ENCODE peak calls at places on chromosomes 12 and 14, in four cellular contexts. J is GM12878, W is fibroblast of lung, N is neural progenitor cell. Q is an unnamed sample.
A peak's percentile ranks its signal among the peaks of the same experiment; 100 is the strongest.

GRCh38 chr14:57391609-57392195 is 1.3 kb downstream of the NAA30 start:
- DNase-seq in N (peak; percentile 13), J (no peak), W (no peak), Q (no peak)

GRCh38 chr12:101877816-101878811 is 734 bp downstream of the DRAM1 start:
- DNase-seq in J (no peak), W (peak; percentile 36), N (no peak), Q (no peak)

GRCh38 chr12:18882690-18883089 is 144.8 kb downstream of the CAPZA3 start:
- DNase-seq in J (no peak), W (no peak), N (no peak), Q (no peak)

GRCh38 chr14:68661226-68662225 is 131.3 kb downstream of the ZFP36L1 start:
- DNase-seq in J (no peak), W (no peak), N (no peak), Q (no peak)

GRCh38 chr12:19740472-19741131 is 301.3 kb downstream of the AEBP2 start:
- DNase-seq in J (no peak), W (no peak), N (no peak), Q (no peak)

GRCh38 chr12:100515956-100516355 is 42.3 kb downstream of the NR1H4 start:
- DNase-seq in N (no peak), J (no peak), W (peak; percentile 23), Q (no peak)

GRCh38 chr14:74882103-74882920 is 596 bp downstream of the DLST start:
- DNase-seq in J (no peak), W (peak; percentile 51), N (peak; percentile 65), Q (peak; percentile 58)

GRCh38 chr14:77542349-77543239 is 44.0 kb upstream of the ISM2 start:
- DNase-seq in W (peak; percentile 44), J (no peak), N (peak; percentile 6), Q (no peak)

GRCh38 chr12:12384601-12385321 is 27.9 kb downstream of the BORCS5 start:
- DNase-seq in N (peak; percentile 32), J (no peak), W (peak; percentile 32), Q (peak; percentile 55)

GRCh38 chr12:123253606-123254459 is 17.8 kb downstream of the CDK2AP1 start:
- DNase-seq in N (no peak), W (no peak), J (no peak), Q (no peak)

GRCh38 chr14:79417961-79418360 is 793.3 kb downstream of the DIO2 start:
- DNase-seq in J (no peak), N (no peak), W (peak; percentile 45), Q (no peak)

GRCh38 chr12:58419905-58420304 is 478.5 kb downstream of the ATP23 start:
- DNase-seq in N (no peak), J (no peak), W (peak; percentile 54), Q (no peak)

GRCh38 chr12:113464852-113465719 is 6.6 kb downstream of the LHX5 start:
- DNase-seq in N (peak; percentile 96), W (no peak), J (no peak), Q (no peak)

GRCh38 chr12:113461666-113462065 is 10.0 kb downstream of the LHX5 start:
- DNase-seq in J (no peak), W (no peak), N (peak; percentile 61), Q (peak; percentile 18)

GRCh38 chr12:113463746-113464743 is 7.6 kb downstream of the LHX5 start:
- DNase-seq in W (no peak), J (no peak), N (peak; percentile 57), Q (no peak)

GRCh38 chr12:113462117-113462774 is 9.4 kb downstream of the LHX5 start:
- DNase-seq in W (peak; percentile 52), J (no peak), N (peak; percentile 90), Q (peak; percentile 49)

DNA sequence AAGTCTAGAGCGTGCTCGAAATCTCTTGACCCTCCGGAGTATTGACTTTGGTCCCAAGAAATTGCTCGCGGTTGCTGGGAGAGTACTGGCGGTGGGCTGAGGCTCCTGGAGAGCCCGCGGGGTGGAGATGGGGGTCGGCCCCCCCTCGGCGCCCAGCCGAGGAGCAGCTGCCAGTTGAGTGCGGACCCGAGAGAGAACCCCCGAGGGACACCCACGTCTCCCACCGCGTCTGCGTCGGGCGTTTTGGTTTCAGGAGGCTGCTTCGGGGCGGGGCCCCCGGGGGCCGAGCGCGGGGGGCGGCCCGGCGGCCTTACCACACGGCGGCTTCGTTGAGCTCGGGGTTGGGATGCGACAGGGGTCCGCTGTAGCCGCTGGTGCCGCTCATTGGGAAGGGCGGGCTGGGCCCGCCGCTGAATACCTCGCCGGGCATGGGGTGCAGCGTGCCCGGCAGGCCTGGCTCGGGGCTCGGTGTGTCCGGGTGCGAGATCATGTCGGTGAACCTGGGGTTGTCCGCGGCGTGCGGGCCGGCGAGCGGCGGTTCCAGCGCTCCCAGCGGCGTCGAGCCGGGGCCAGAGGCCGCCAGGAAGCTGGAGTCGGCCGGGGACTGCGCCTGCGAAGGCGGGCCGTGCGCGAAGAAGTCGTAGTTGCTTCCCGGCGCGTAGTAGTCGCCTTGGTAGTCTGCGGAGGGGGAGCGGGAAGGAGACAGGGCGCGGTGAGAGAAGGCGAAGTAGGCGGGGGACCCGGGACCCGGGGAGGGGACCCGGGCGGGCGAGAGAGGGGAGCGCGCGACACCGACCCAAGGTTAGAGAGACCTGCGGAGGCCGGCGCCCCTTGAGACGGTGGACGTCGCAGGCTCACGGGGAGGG is 8.6 kb downstream of the LHX5 start:
- DNase-seq in J (no peak), N (peak; percentile 71), W (no peak), Q (no peak)
- TF ChIP-seq EZH2 in J (no peak), N (no peak), W (no peak), Q (no peak)

DNA sequence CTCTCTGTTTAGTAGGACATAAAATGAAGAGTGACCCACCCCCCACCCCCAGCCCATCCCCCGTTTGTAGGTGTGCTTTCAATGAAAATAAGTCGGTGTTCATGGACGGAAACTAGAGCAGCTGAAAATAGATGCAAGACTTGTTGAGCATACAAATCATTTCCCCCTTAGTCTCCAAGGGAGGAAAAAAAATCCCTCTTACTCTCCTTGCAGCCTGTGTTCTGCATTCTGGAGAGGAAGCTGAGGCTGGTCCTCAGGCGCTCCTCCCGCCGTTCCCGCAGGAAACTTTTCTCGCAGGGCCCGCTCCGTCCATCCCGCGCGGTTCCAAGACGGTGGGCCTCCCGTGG is 259.0 kb upstream of the E2F7 start:
- DNase-seq in W (peak; percentile 11), J (no peak), N (no peak), Q (no peak)
- H3K9ac ChIP-seq in W (peak overlapping the region; percentile 50), J (no peak overlapping the region), N (no peak overlapping the region), Q (no peak overlapping the region)

DNA sequence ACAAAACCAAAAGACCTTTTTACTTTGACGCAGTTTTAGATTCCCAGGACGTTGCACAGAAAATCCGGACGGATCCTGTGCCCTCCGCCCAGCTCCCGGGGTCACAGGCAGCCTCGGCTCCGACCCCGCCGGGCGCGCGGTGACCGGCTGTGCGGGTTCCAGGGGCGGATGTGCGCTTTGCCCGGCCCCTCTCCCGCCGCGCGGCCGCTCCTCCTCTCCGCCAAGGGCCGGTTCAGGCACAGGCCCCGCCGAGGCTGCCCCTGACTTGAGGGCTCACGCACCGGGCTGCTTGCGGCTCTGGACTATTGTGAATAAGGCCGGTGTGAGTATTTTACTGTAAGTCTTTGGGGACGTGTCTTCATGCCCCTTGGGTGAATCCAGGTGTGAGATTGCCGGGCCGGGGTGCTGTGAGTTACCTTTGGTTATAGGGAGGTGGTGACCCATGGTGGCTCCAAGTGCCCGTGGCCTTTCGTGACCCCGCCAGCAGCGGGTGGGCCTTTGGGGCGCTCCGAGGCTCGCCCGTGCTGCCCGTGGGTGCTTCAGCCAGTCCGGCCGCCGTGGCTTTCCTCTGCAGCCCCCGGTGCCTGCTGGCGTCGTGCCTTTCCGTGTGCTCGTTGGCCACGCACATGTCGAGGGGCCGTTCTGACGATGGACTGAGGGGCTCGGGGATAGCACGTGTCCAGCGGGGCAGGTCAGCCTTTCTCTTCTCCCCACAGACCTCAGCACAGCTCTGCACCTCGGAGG is 45.9 kb downstream of the NOC4L start:
- DNase-seq in J (no peak), W (no peak), N (peak; percentile 67), Q (no peak)
- TF ChIP-seq EZH2 in J (no peak), W (no peak), N (peak; percentile 80), Q (no peak)

DNA sequence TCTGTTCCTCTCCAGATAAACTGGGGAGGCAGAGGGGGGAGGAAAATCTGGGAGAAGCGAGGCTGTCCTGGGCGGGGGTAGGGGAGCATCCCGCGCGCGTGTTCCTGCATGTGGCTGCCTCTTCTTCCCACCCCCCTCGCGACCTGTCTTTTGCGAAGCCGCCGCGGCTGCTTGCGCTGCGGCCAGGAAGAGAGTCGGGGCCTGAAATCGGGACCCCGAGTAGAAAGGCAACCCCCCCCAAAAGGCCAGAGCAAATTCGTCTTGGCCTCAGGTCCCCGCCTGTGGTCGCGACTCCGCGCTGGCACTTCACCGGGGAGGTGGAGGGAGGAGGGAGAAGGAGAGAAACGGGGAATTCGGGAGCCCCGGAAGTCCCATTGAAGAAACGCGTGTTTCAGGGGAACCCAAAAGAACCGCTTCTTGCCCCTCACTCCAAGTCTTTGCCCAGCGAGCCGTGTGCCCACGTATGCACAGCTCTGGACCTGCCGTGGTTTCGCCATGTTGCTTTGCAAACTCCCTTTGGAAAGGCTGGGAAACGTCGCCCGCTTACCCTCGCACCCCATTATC is 916 bp downstream of the CCND2 start:
- DNase-seq in W (no peak), N (peak; percentile 38), J (no peak), Q (peak; percentile 8)
- H3K9ac ChIP-seq in W (peak overlapping the region; percentile 21), N (peak overlapping the region; percentile 85), J (peak overlapping the region; percentile 96), Q (no peak overlapping the region)

DNA sequence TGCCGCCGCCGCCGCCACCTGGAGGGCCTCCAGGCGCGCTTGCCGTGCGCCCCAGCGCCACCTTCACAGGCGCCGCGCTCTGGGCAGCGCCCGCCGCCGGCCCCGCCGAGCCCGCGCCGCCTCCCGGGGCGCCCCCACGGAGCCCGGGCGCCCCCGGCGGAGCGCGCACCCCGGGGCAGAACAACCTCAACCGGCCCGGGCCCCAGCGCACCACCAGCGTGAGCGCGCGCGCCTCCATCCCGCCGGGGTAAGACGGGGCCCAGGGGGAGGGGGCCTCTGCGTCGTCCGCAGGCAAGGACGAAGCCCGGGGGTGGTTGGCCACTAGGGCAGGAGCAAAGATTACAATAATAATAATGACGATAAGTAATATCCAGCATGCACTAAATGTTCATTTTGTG is 21.3 kb downstream of the DTX1 start:
- DNase-seq in J (no peak), W (no peak), N (peak; percentile 31), Q (no peak)
- TF ChIP-seq EZH2 in J (no peak), W (no peak), N (no peak), Q (no peak)

DNA sequence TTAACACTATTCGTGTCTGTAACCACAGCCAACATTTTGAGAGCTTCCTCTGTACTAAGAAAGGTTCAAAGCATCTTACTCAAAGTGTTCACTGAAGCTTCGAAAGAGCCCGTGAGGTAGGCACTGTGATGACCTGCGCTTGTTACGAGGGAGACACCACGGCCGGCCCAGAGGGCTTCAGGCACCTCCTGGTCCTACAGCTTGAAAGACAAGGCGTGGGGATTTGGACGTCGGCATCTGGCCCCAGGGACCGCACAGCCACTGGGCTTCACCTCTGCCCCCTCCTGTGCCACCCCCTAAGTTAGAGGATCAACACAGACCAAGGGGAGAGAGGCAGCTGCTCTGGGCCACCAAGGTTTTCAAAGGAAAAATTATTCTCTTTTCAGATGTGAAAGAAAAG is 75.6 kb downstream of the RIMBP2 start:
- DNase-seq in N (no peak), W (no peak), J (no peak), Q (no peak)
- H3K9ac ChIP-seq in N (no peak overlapping the region), W (no peak overlapping the region), J (no peak overlapping the region), Q (no peak overlapping the region)

DNA sequence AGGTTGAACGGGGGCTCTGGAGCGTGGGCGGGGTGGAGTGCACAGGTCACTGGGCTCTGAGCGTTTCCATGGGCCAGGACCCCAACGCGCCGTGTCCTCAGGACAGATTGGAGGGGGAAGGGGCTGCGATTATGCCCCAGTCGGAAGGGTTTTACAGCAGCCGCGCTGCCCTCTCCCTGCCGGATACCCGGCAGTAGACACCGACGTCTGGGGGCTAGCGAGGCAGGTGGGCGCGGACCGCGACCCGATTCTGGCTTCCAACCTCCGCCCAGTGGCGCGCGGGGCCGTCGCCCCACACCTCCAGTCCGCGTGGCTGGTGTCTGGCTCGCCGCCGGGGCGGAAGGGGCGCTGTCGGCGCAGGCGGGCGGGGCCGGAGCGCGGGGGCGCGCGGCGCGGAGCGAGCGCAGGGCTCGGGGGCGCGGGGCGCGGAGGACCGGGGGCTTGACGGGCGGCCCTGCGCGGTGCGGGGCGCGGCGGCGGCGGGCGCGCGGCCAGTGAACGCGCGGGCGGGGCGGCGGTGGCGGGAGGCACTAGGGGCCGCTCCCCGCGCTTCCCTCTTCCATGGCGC is 2.4 kb upstream of the KIF26A start:
- DNase-seq in W (no peak), J (no peak), N (peak; percentile 75), Q (no peak)
- TF ChIP-seq EZH2 in W (no peak), J (no peak), N (peak; percentile 22), Q (no peak)

Q was measured in DND-41.